ENCODE peak calls at places on chromosome X, in six cellular contexts. N is OCI-M1; X is NCI-H2081; M is cerebellar cortex; G is stimulated activated CD8-positive, alpha-beta memory T cell treated with anti-CD3 and anti-CD28 coated beads, Interleukin-15, amount 100 ng/mL, for 4 hours; B is occipital lobe. P is an unnamed sample.

GRCh38 chrX:151981129-151981528 is 6.7 kb upstream of the GABRE start:
- DNase-seq in N (no peak), X (no peak), M (no peak), G (no peak), B (no peak), P (no peak)

GRCh38 chrX:118383120-118383519 is 37.2 kb downstream of the WDR44 start:
- DNase-seq in N (no peak), X (no peak), M (no peak), G (no peak), B (no peak), P (no peak)

GRCh38 chrX:39689374-39690104 is 408.2 kb downstream of the BCOR start:
- DNase-seq in N (no peak), X (no peak), M (peak), G (no peak), B (no peak), P (no peak)

GRCh38 chrX:20438871-20439526 is 172.3 kb upstream of the RPS6KA3 start:
- DNase-seq in N (no peak), X (no peak), M (no peak), G (no peak), B (no peak), P (no peak)

GRCh38 chrX:132488819-132489255 is at the start of gene MBNL3:
- DNase-seq in N (peak), X (no peak), M (peak), G (peak), B (peak), P (peak)

GRCh38 chrX:96102997-96103396 is 581.6 kb upstream of the DIAPH2 start:
- DNase-seq in N (no peak), X (no peak), M (no peak), G (no peak), B (no peak), P (no peak)

GRCh38 chrX:22629105-22629725 is 356.5 kb downstream of the CBLL2 start:
- DNase-seq in N (no peak), X (no peak), M (peak), G (no peak), B (no peak), P (no peak)

GRCh38 chrX:134174859-134175258 is 62.1 kb upstream of the CCDC160 start:
- DNase-seq in N (peak), X (no peak), M (peak), G (no peak), B (no peak), P (no peak)

GRCh38 chrX:19602866-19603620 is 87.7 kb upstream of the MAP3K15 start:
- DNase-seq in N (no peak), X (no peak), M (no peak), G (no peak), B (no peak), P (no peak)

GRCh38 chrX:104126856-104127255 is 14.5 kb downstream of the ZCCHC18 start:
- DNase-seq in N (no peak), X (no peak), M (no peak), G (no peak), B (no peak), P (no peak)

GRCh38 chrX:30821116-30821515 is 67.9 kb downstream of the TAB3 start:
- DNase-seq in N (peak), X (no peak), M (no peak), G (no peak), B (no peak), P (no peak)